ENCODE peak calls at places on chromosomes 6 and 20, in five cellular contexts. One of them, this sample, is unnamed.
A peak's percentile ranks its signal among the peaks of the same experiment; 100 is the strongest.

GRCh38 chr20:61755971-61756421 is 309.7 kb downstream of the TAF4 start:
- DNase-seq in neural progenitor cell: no peak
- DNase-seq in fibroblast of lung: no peak
- DNase-seq in PC-9: no peak
- DNase-seq in hepatocyte: no peak
- DNase-seq in this sample: no peak

GRCh38 chr6:101779051-101779844 is 385.7 kb downstream of the GRIK2 start:
- DNase-seq in neural progenitor cell: no peak
- DNase-seq in fibroblast of lung: peak; percentile 65
- DNase-seq in PC-9: no peak
- DNase-seq in hepatocyte: no peak
- DNase-seq in this sample: no peak

GRCh38 chr6:44177691-44178423 is 19.2 kb downstream of the CAPN11 start:
- DNase-seq in neural progenitor cell: peak; percentile 46
- DNase-seq in fibroblast of lung: peak; percentile 74
- DNase-seq in PC-9: no peak
- DNase-seq in hepatocyte: peak; percentile 40
- DNase-seq in this sample: no peak

GRCh38 chr6:15614277-15614676 is 48.6 kb downstream of the DTNBP1 start:
- DNase-seq in neural progenitor cell: no peak
- DNase-seq in fibroblast of lung: no peak
- DNase-seq in PC-9: no peak
- DNase-seq in hepatocyte: no peak
- DNase-seq in this sample: no peak

GRCh38 chr6:41647061-41647511 is 8.8 kb downstream of the MDFI start:
- DNase-seq in neural progenitor cell: no peak
- DNase-seq in fibroblast of lung: peak; percentile 29
- DNase-seq in PC-9: no peak
- DNase-seq in hepatocyte: no peak
- DNase-seq in this sample: no peak

GRCh38 chr6:170271771-170272314 is 19.0 kb downstream of the DLL1 start:
- DNase-seq in neural progenitor cell: no peak
- DNase-seq in fibroblast of lung: no peak
- DNase-seq in PC-9: no peak
- DNase-seq in hepatocyte: no peak
- DNase-seq in this sample: no peak

GRCh38 chr20:17969884-17970409 is 1.1 kb downstream of the MGME1 start:
- DNase-seq in neural progenitor cell: peak; percentile 23
- DNase-seq in fibroblast of lung: peak; percentile 65
- DNase-seq in PC-9: no peak
- DNase-seq in hepatocyte: peak; percentile 54
- DNase-seq in this sample: peak; percentile 91

GRCh38 chr20:57397004-57397692 is 6.0 kb downstream of the RBM38 start:
- DNase-seq in neural progenitor cell: no peak
- DNase-seq in fibroblast of lung: peak; percentile 44
- DNase-seq in PC-9: no peak
- DNase-seq in hepatocyte: no peak
- DNase-seq in this sample: peak; percentile 76

GRCh38 chr6:112205521-112206458 is 48.6 kb downstream of the LAMA4 start:
- DNase-seq in neural progenitor cell: no peak
- DNase-seq in fibroblast of lung: peak; percentile 91
- DNase-seq in PC-9: peak; percentile 52
- DNase-seq in hepatocyte: no peak
- DNase-seq in this sample: no peak

GRCh38 chr20:5061209-5061608 is 58.5 kb downstream of the PCNA start:
- DNase-seq in neural progenitor cell: no peak
- DNase-seq in fibroblast of lung: peak; percentile 63
- DNase-seq in PC-9: peak; percentile 77
- DNase-seq in hepatocyte: peak; percentile 19
- DNase-seq in this sample: no peak

GRCh38 chr6:165652766-165653165 is 10.3 kb downstream of the PDE10A start:
- DNase-seq in neural progenitor cell: no peak
- DNase-seq in fibroblast of lung: no peak
- DNase-seq in PC-9: no peak
- DNase-seq in hepatocyte: no peak
- DNase-seq in this sample: no peak

GRCh38 chr20:40650707-40651106 is 38.3 kb downstream of the MAFB start:
- DNase-seq in neural progenitor cell: no peak
- DNase-seq in fibroblast of lung: peak; percentile 9
- DNase-seq in PC-9: no peak
- DNase-seq in hepatocyte: no peak
- DNase-seq in this sample: no peak

GRCh38 chr6:110826236-110827129 is 11.2 kb upstream of the CDK19 start:
- DNase-seq in neural progenitor cell: no peak
- DNase-seq in fibroblast of lung: no peak
- DNase-seq in PC-9: peak; percentile 26
- DNase-seq in hepatocyte: peak; percentile 7
- DNase-seq in this sample: no peak

GRCh38 chr6:2695464-2696095 is 55.1 kb downstream of the MYLK4 start:
- DNase-seq in neural progenitor cell: peak; percentile 9
- DNase-seq in fibroblast of lung: peak; percentile 29
- DNase-seq in PC-9: no peak
- DNase-seq in hepatocyte: peak; percentile 30
- DNase-seq in this sample: peak; percentile 70

GRCh38 chr6:151434369-151434768 is 17.6 kb downstream of the RMND1 start:
- DNase-seq in neural progenitor cell: no peak
- DNase-seq in fibroblast of lung: no peak
- DNase-seq in PC-9: no peak
- DNase-seq in hepatocyte: no peak
- DNase-seq in this sample: peak; percentile 60

GRCh38 chr6:73923899-73924485 is 228.0 kb downstream of the CD109 start:
- DNase-seq in neural progenitor cell: no peak
- DNase-seq in fibroblast of lung: no peak
- DNase-seq in PC-9: no peak
- DNase-seq in hepatocyte: no peak
- DNase-seq in this sample: no peak

GRCh38 chr6:148819852-148820251 is 73.0 kb downstream of the UST start:
- DNase-seq in neural progenitor cell: no peak
- DNase-seq in fibroblast of lung: no peak
- DNase-seq in PC-9: no peak
- DNase-seq in hepatocyte: no peak
- DNase-seq in this sample: no peak

GRCh38 chr20:44629542-44629941 is 22.0 kb downstream of the ADA start:
- DNase-seq in neural progenitor cell: no peak
- DNase-seq in fibroblast of lung: no peak
- DNase-seq in PC-9: no peak
- DNase-seq in hepatocyte: no peak
- DNase-seq in this sample: no peak

GRCh38 chr20:25083141-25083772 is 1.3 kb upstream of the VSX1 start:
- DNase-seq in neural progenitor cell: peak; percentile 63
- DNase-seq in fibroblast of lung: no peak
- DNase-seq in PC-9: no peak
- DNase-seq in hepatocyte: no peak
- DNase-seq in this sample: no peak

GRCh38 chr6:154830771-154831170 is 97.6 kb downstream of the SCAF8 start:
- DNase-seq in neural progenitor cell: no peak
- DNase-seq in fibroblast of lung: no peak
- DNase-seq in PC-9: no peak
- DNase-seq in hepatocyte: no peak
- DNase-seq in this sample: no peak

GRCh38 chr6:47111685-47112084 is 69.6 kb upstream of the ADGRF1 start:
- DNase-seq in neural progenitor cell: no peak
- DNase-seq in fibroblast of lung: peak; percentile 56
- DNase-seq in PC-9: peak; percentile 71
- DNase-seq in hepatocyte: peak; percentile 35
- DNase-seq in this sample: peak; percentile 7

GRCh38 chr6:52015953-52016352 is 71.5 kb downstream of the PKHD1 start:
- DNase-seq in neural progenitor cell: no peak
- DNase-seq in fibroblast of lung: no peak
- DNase-seq in PC-9: no peak
- DNase-seq in hepatocyte: no peak
- DNase-seq in this sample: no peak

GRCh38 chr6:128507337-128508310 is 12.8 kb downstream of the PTPRK start:
- DNase-seq in neural progenitor cell: no peak
- DNase-seq in fibroblast of lung: peak; percentile 75
- DNase-seq in PC-9: no peak
- DNase-seq in hepatocyte: peak; percentile 57
- DNase-seq in this sample: no peak

GRCh38 chr6:45801471-45802289 is 214.0 kb downstream of the CLIC5 start:
- DNase-seq in neural progenitor cell: no peak
- DNase-seq in fibroblast of lung: peak; percentile 36
- DNase-seq in PC-9: no peak
- DNase-seq in hepatocyte: no peak
- DNase-seq in this sample: no peak

GRCh38 chr6:130700397-130700796 is 126.8 kb upstream of the SMLR1 start:
- DNase-seq in neural progenitor cell: no peak
- DNase-seq in fibroblast of lung: no peak
- DNase-seq in PC-9: no peak
- DNase-seq in hepatocyte: no peak
- DNase-seq in this sample: no peak

GRCh38 chr20:58225490-58226200 is 2.8 kb downstream of the ANKRD60 start:
- DNase-seq in neural progenitor cell: no peak
- DNase-seq in fibroblast of lung: no peak
- DNase-seq in PC-9: no peak
- DNase-seq in hepatocyte: no peak
- DNase-seq in this sample: no peak

GRCh38 chr6:83860347-83860731 is 850 bp downstream of the CYB5R4 start:
- DNase-seq in neural progenitor cell: no peak
- DNase-seq in fibroblast of lung: no peak
- DNase-seq in PC-9: no peak
- DNase-seq in hepatocyte: no peak
- DNase-seq in this sample: peak; percentile 58
- H2AFZ ChIP-seq in neural progenitor cell: peak overlapping the region; percentile 78
- H2AFZ ChIP-seq in fibroblast of lung: no peak overlapping the region
- H2AFZ ChIP-seq in PC-9: peak overlapping the region; percentile 93
- H2AFZ ChIP-seq in hepatocyte: peak overlapping the region; percentile 95
- H2AFZ ChIP-seq in this sample: no peak overlapping the region

GRCh38 chr6:4012826-4013225 is 66.1 kb downstream of the FAM217A start:
- DNase-seq in neural progenitor cell: no peak
- DNase-seq in fibroblast of lung: no peak
- DNase-seq in PC-9: no peak
- DNase-seq in hepatocyte: no peak
- DNase-seq in this sample: no peak
- H3K79me2 ChIP-seq in neural progenitor cell: peaks cover 100% of the 10 kb centered on the region
- H3K79me2 ChIP-seq in fibroblast of lung: peaks cover 55% of the 10 kb centered on the region
- H3K79me2 ChIP-seq in PC-9: peaks cover 64% of the 10 kb centered on the region
- H3K79me2 ChIP-seq in hepatocyte: peaks cover 85% of the 10 kb centered on the region
- H3K79me2 ChIP-seq in this sample: peaks cover 92% of the 10 kb centered on the region

DNA sequence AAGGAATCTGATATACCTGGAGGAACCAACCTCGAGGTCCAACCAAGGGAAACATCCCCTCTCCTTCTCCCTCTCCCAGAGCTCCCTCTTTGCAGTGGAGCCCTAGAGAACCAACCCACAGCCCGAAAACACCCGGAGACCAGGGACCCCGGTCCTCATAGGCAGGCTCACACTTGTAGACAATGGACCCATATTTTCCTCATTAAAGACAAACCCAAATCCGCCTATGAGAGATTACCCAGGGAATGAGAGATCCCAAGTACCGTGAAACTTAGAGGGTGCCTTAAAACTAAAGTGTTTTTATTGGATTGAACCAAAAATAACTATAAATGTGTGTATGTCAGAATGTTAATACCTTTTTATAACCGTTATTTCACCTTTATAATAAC is 9.6 kb upstream of the FOXF2 start:
- DNase-seq in neural progenitor cell: no peak
- DNase-seq in fibroblast of lung: no peak
- DNase-seq in PC-9: no peak
- DNase-seq in hepatocyte: no peak
- DNase-seq in this sample: no peak
- H3K4me1 ChIP-seq in neural progenitor cell: peaks cover 24% of the 10 kb centered on the region
- H3K4me1 ChIP-seq in fibroblast of lung: peaks cover 12% of the 10 kb centered on the region
- H3K4me1 ChIP-seq in PC-9: no peaks in the 10 kb centered on the region
- H3K4me1 ChIP-seq in hepatocyte: peaks cover 40% of the 10 kb centered on the region
- H3K4me1 ChIP-seq in this sample: no peaks in the 10 kb centered on the region

GRCh38 chr20:38115896-38116295 is 49.2 kb downstream of the TGM2 start:
- DNase-seq in neural progenitor cell: no peak
- DNase-seq in fibroblast of lung: no peak
- DNase-seq in PC-9: no peak
- DNase-seq in hepatocyte: no peak
- DNase-seq in this sample: no peak

GRCh38 chr20:38116409-38117165 is 48.5 kb downstream of the TGM2 start:
- DNase-seq in neural progenitor cell: no peak
- DNase-seq in fibroblast of lung: no peak
- DNase-seq in PC-9: no peak
- DNase-seq in hepatocyte: no peak
- DNase-seq in this sample: no peak

GRCh38 chr20:38114353-38114791 is 50.7 kb downstream of the TGM2 start:
- DNase-seq in neural progenitor cell: no peak
- DNase-seq in fibroblast of lung: peak; percentile 81
- DNase-seq in PC-9: no peak
- DNase-seq in hepatocyte: no peak
- DNase-seq in this sample: no peak

GRCh38 chr20:38113401-38114325 is 51.4 kb downstream of the TGM2 start:
- DNase-seq in neural progenitor cell: peak; percentile 72
- DNase-seq in fibroblast of lung: no peak
- DNase-seq in PC-9: peak; percentile 45
- DNase-seq in hepatocyte: peak; percentile 47
- DNase-seq in this sample: peak; percentile 83

GRCh38 chr20:38115205-38115604 is 49.9 kb downstream of the TGM2 start:
- DNase-seq in neural progenitor cell: no peak
- DNase-seq in fibroblast of lung: no peak
- DNase-seq in PC-9: no peak
- DNase-seq in hepatocyte: no peak
- DNase-seq in this sample: no peak
- H2AFZ ChIP-seq in neural progenitor cell: no peak overlapping the region
- H2AFZ ChIP-seq in fibroblast of lung: no peak overlapping the region
- H2AFZ ChIP-seq in PC-9: no peak overlapping the region
- H2AFZ ChIP-seq in hepatocyte: no peak overlapping the region
- H2AFZ ChIP-seq in this sample: no peak overlapping the region

DNA sequence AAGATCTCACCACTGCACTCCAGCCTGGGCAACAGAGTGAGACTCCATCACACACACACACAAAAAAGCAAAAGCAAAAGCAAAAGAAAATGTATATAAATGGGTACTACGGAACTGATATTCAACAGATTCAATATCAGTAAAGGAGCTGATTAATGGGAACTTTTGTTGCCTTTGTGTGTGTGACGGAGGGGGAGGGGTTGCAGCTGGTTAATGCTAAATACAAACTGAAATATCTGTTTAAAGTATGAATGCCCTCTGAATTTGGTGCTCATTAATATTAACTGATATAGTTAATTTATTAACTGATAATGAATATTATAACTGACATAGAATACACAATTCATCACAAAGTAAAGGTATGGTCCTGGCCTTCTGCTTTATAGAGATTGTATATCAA is 8.4 kb downstream of the NCOA6 start:
- DNase-seq in neural progenitor cell: no peak
- DNase-seq in fibroblast of lung: no peak
- DNase-seq in PC-9: no peak
- DNase-seq in hepatocyte: no peak
- DNase-seq in this sample: no peak
- H3K79me2 ChIP-seq in neural progenitor cell: peaks cover 96% of the 10 kb centered on the region
- H3K79me2 ChIP-seq in fibroblast of lung: peaks cover 89% of the 10 kb centered on the region
- H3K79me2 ChIP-seq in PC-9: peaks cover 95% of the 10 kb centered on the region
- H3K79me2 ChIP-seq in hepatocyte: peaks cover 98% of the 10 kb centered on the region
- H3K79me2 ChIP-seq in this sample: peaks cover 100% of the 10 kb centered on the region

GRCh38 chr20:48681882-48682426 is 145.8 kb downstream of the PREX1 start:
- DNase-seq in neural progenitor cell: no peak
- DNase-seq in fibroblast of lung: no peak
- DNase-seq in PC-9: no peak
- DNase-seq in hepatocyte: no peak
- DNase-seq in this sample: no peak

GRCh38 chr20:48684501-48685041 is 143.2 kb downstream of the PREX1 start:
- DNase-seq in neural progenitor cell: no peak
- DNase-seq in fibroblast of lung: no peak
- DNase-seq in PC-9: peak; percentile 38
- DNase-seq in hepatocyte: no peak
- DNase-seq in this sample: no peak

GRCh38 chr20:48683467-48684175 is 144.2 kb downstream of the PREX1 start:
- DNase-seq in neural progenitor cell: no peak
- DNase-seq in fibroblast of lung: no peak
- DNase-seq in PC-9: no peak
- DNase-seq in hepatocyte: no peak
- DNase-seq in this sample: no peak

GRCh38 chr20:48681201-48681881 is 146.5 kb downstream of the PREX1 start:
- DNase-seq in neural progenitor cell: no peak
- DNase-seq in fibroblast of lung: peak; percentile 30
- DNase-seq in PC-9: no peak
- DNase-seq in hepatocyte: no peak
- DNase-seq in this sample: no peak

GRCh38 chr20:48682529-48683385 is 145.0 kb downstream of the PREX1 start:
- DNase-seq in neural progenitor cell: peak; percentile 84
- DNase-seq in fibroblast of lung: peak; percentile 94
- DNase-seq in PC-9: peak; percentile 75
- DNase-seq in hepatocyte: peak; percentile 90
- DNase-seq in this sample: no peak
- H3K4me1 ChIP-seq in neural progenitor cell: peaks cover 37% of the 10 kb centered on the region
- H3K4me1 ChIP-seq in fibroblast of lung: peaks cover 26% of the 10 kb centered on the region
- H3K4me1 ChIP-seq in PC-9: peaks cover 46% of the 10 kb centered on the region
- H3K4me1 ChIP-seq in hepatocyte: peaks cover 36% of the 10 kb centered on the region
- H3K4me1 ChIP-seq in this sample: peaks cover 6% of the 10 kb centered on the region